ENCODE peak calls at places on chromosomes 3 and 15, in eight cellular contexts. V is SK-N-SH, D is PC-3, O is neural progenitor cell, P is H9, T is fibroblast of lung, U is kidney, N is neuronal stem cell. A is an unnamed sample.

GRCh38 chr3:152276688-152277087 is 8.0 kb downstream of the MBNL1 start:
- DNase-seq in V (no peak), D (no peak), O (no peak), P (no peak), T (no peak), U (no peak), N (no peak), A (no peak)

GRCh38 chr15:98840010-98840409 is 167.6 kb downstream of the PGPEP1L start:
- DNase-seq in V (no peak), D (no peak), O (no peak), P (no peak), T (no peak), U (no peak), N (no peak), A (no peak)

GRCh38 chr3:196390116-196390515 is 42.1 kb downstream of the UBXN7 start:
- DNase-seq in V (no peak), D (no peak), O (no peak), P (no peak), T (no peak), U (no peak), N (no peak), A (no peak)

GRCh38 chr3:185552358-185552877 is at the start of gene LIPH:
- DNase-seq in V (no peak), D (peak; percentile 75), O (no peak), P (no peak), T (peak; percentile 39), U (no peak), N (no peak), A (no peak)

GRCh38 chr3:45488581-45488980 is 100.2 kb downstream of the LARS2 start:
- DNase-seq in V (no peak), D (peak; percentile 41), O (no peak), P (no peak), T (no peak), U (no peak), N (no peak), A (no peak)

GRCh38 chr3:18159681-18160080 is 265.5 kb downstream of the SATB1 start:
- DNase-seq in V (no peak), D (no peak), O (no peak), P (no peak), T (no peak), U (no peak), N (no peak), A (no peak)

GRCh38 chr15:57160823-57161560 is 215.3 kb upstream of the CGNL1 start:
- DNase-seq in V (no peak), D (peak; percentile 50), O (no peak), P (no peak), T (peak; percentile 78), U (no peak), N (no peak), A (no peak)

GRCh38 chr3:21447471-21448205 is 303.4 kb downstream of the ZNF385D start:
- DNase-seq in V (peak; percentile 32), D (no peak), O (no peak), P (no peak), T (peak; percentile 86), U (no peak), N (no peak), A (no peak)

GRCh38 chr3:171776411-171776810 is 33.9 kb downstream of the PLD1 start:
- DNase-seq in V (no peak), D (no peak), O (no peak), P (no peak), T (no peak), U (no peak), N (no peak), A (no peak)

GRCh38 chr3:10977864-10978510 is 14.6 kb upstream of the SLC6A1 start:
- DNase-seq in V (no peak), D (no peak), O (peak; percentile 31), P (peak; percentile 58), T (peak; percentile 68), U (no peak), N (no peak), A (no peak)

GRCh38 chr15:88890495-88890894 is 4.8 kb downstream of the HAPLN3 start:
- DNase-seq in V (no peak), D (no peak), O (no peak), P (no peak), T (peak; percentile 61), U (no peak), N (no peak), A (no peak)

GRCh38 chr15:89671687-89672086 is 7.5 kb downstream of the PLIN1 start:
- DNase-seq in V (no peak), D (no peak), O (no peak), P (no peak), T (no peak), U (no peak), N (no peak), A (no peak)

GRCh38 chr3:15933439-15934144 is 135.8 kb upstream of the ANKRD28 start:
- DNase-seq in V (no peak), D (no peak), O (no peak), P (no peak), T (peak; percentile 71), U (no peak), N (no peak), A (no peak)

GRCh38 chr3:162586591-162586990 is 1090.0 kb downstream of the OTOL1 start:
- DNase-seq in V (no peak), D (peak; percentile 80), O (no peak), P (no peak), T (no peak), U (no peak), N (no peak), A (no peak)

GRCh38 chr15:58066042-58066867 is 744 bp upstream of the ALDH1A2 start:
- DNase-seq in V (peak; percentile 89), D (peak; percentile 60), O (peak; percentile 86), P (peak; percentile 78), T (peak; percentile 20), U (peak; percentile 91), N (peak; percentile 48), A (no peak)

GRCh38 chr3:173653781-173654180 is 256.2 kb downstream of the NLGN1 start:
- DNase-seq in V (no peak), D (peak; percentile 14), O (no peak), P (no peak), T (peak; percentile 34), U (no peak), N (no peak), A (no peak)

DNA sequence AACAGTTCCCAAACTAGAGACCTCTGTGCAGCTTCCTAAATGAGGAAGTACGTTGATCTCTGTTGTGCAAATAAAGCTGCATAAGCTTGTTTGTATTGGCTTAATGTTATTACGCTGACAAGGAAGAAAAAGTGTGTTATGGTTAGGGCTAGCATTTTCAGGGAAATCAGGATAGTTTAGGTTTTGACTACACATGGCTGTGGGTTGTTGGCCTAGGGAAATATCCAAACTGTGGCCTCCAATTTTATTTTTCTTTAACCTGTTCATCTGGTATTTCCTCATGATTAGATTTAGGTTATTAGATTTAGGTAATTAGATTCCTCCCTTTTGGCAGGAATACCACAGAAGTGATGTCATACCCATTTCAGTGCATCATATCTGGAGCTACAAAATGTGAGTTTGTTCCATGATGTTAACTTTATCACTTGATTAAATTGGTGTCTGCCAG is 8.7 kb upstream of the MCCC1 start:
- DNase-seq in V (peak; percentile 69), D (peak; percentile 56), O (no peak), P (no peak), T (peak; percentile 48), U (no peak), N (no peak), A (no peak)
- H3K9me3 ChIP-seq in V (no peaks in the 10 kb centered on the region), D (no peaks in the 10 kb centered on the region), O (no peaks in the 10 kb centered on the region), P (no peaks in the 10 kb centered on the region), T (no peaks in the 10 kb centered on the region), U (no peaks in the 10 kb centered on the region), N (no peaks in the 10 kb centered on the region), A (peaks cover 13% of the 10 kb centered on the region)

GRCh38 chr3:30752961-30753360 is 141.5 kb downstream of the GADL1 start:
- DNase-seq in V (no peak), D (peak; percentile 85), O (no peak), P (no peak), T (peak; percentile 77), U (no peak), N (no peak), A (no peak)
- H3K9ac ChIP-seq in V (no peak overlapping the region), D (no peak overlapping the region), O (no peak overlapping the region), P (no peak overlapping the region), T (no peak overlapping the region), U (no peak overlapping the region), N (no peak overlapping the region), A (no peak overlapping the region)

GRCh38 chr15:25184356-25185155 is 229.8 kb downstream of the SNRPN start:
- DNase-seq in V (no peak), D (no peak), O (no peak), P (no peak), T (no peak), U (peak; percentile 29), N (no peak), A (no peak)

GRCh38 chr15:25186411-25186810 is 231.6 kb downstream of the SNRPN start:
- DNase-seq in V (no peak), D (no peak), O (no peak), P (no peak), T (no peak), U (no peak), N (no peak), A (no peak)

GRCh38 chr15:25185156-25185710 is 230.4 kb downstream of the SNRPN start:
- DNase-seq in V (no peak), D (no peak), O (no peak), P (no peak), T (no peak), U (peak; percentile 27), N (no peak), A (no peak)

GRCh38 chr15:25186906-25187645 is 232.3 kb downstream of the SNRPN start:
- DNase-seq in V (no peak), D (no peak), O (no peak), P (no peak), T (no peak), U (peak; percentile 58), N (no peak), A (no peak)

GRCh38 chr15:25185791-25186190 is 231.0 kb downstream of the SNRPN start:
- DNase-seq in V (no peak), D (no peak), O (no peak), P (no peak), T (no peak), U (peak; percentile 34), N (no peak), A (no peak)
- H3K9me3 ChIP-seq in V (no peaks in the 10 kb centered on the region), D (no peaks in the 10 kb centered on the region), O (no peaks in the 10 kb centered on the region), P (peaks cover 38% of the 10 kb centered on the region), T (no peaks in the 10 kb centered on the region), U (no peaks in the 10 kb centered on the region), N (no peaks in the 10 kb centered on the region), A (no peaks in the 10 kb centered on the region)

GRCh38 chr3:31392568-31392967 is 140.2 kb upstream of the STT3B start:
- DNase-seq in V (no peak), D (no peak), O (no peak), P (no peak), T (no peak), U (no peak), N (no peak), A (no peak)
- H3K9ac ChIP-seq in V (no peak overlapping the region), D (no peak overlapping the region), O (no peak overlapping the region), P (no peak overlapping the region), T (no peak overlapping the region), U (no peak overlapping the region), N (no peak overlapping the region), A (no peak overlapping the region)